ENCODE peak calls at places on chromosomes 7 and 10, in nine cellular contexts. T, B, J, W, U, D, O, A and S are unnamed samples.

GRCh38 chr10:76382381-76382851 is 951.0 kb downstream of the LRMDA start:
- DNase-seq in T (peak; percentile 58), B (no peak), J (no peak), W (peak; percentile 79), U (no peak), D (no peak), O (peak; percentile 6), A (no peak), S (peak; percentile 78)

GRCh38 chr7:91784469-91784868 is 96.0 kb downstream of the MTERF1 start:
- DNase-seq in T (peak; percentile 69), B (no peak), J (no peak), W (peak; percentile 49), U (no peak), D (peak; percentile 13), O (peak; percentile 69), A (no peak), S (peak; percentile 53)

GRCh38 chr7:47291461-47292051 is 290.4 kb downstream of the TNS3 start:
- DNase-seq in T (peak; percentile 98), B (peak; percentile 50), J (no peak), W (peak; percentile 96), U (no peak), D (no peak), O (peak; percentile 85), A (no peak), S (peak; percentile 92)

GRCh38 chr10:70575874-70576802 is 26.4 kb downstream of the PRF1 start:
- DNase-seq in T (peak; percentile 71), B (peak; percentile 76), J (no peak), W (peak; percentile 98), U (no peak), D (no peak), O (peak; percentile 83), A (peak; percentile 81), S (peak; percentile 76)

GRCh38 chr10:61987951-61988379 is 86.5 kb downstream of the ARID5B start:
- DNase-seq in T (no peak), B (no peak), J (no peak), W (no peak), U (no peak), D (no peak), O (no peak), A (no peak), S (peak; percentile 76)

GRCh38 chr10:118832242-118832651 is 77.5 kb upstream of the CACUL1 start:
- DNase-seq in T (peak; percentile 13), B (no peak), J (no peak), W (peak; percentile 85), U (no peak), D (peak; percentile 16), O (peak; percentile 64), A (no peak), S (peak; percentile 57)

GRCh38 chr10:31134303-31134928 is 102.8 kb upstream of the ZNF438 start:
- DNase-seq in T (peak; percentile 92), B (peak; percentile 43), J (no peak), W (peak; percentile 81), U (no peak), D (peak; percentile 53), O (peak; percentile 34), A (no peak), S (peak; percentile 94)

GRCh38 chr10:103277713-103278299 is 868 bp downstream of the INA start:
- DNase-seq in T (no peak), B (no peak), J (no peak), W (no peak), U (no peak), D (no peak), O (no peak), A (no peak), S (no peak)

GRCh38 chr10:114550756-114551290 is 107.3 kb downstream of the ABLIM1 start:
- DNase-seq in T (peak; percentile 21), B (no peak), J (no peak), W (peak; percentile 40), U (no peak), D (no peak), O (peak; percentile 83), A (no peak), S (peak; percentile 56)

GRCh38 chr7:113370910-113371309 is 252.6 kb upstream of the SMIM30 start:
- DNase-seq in T (peak; percentile 14), B (no peak), J (no peak), W (no peak), U (no peak), D (peak; percentile 35), O (no peak), A (no peak), S (no peak)

GRCh38 chr10:37109000-37109399 is 16.4 kb upstream of the ANKRD30A start:
- DNase-seq in T (no peak), B (no peak), J (no peak), W (no peak), U (no peak), D (no peak), O (no peak), A (no peak), S (no peak)

GRCh38 chr7:130912086-130912909 is 178.3 kb upstream of the KLF14 start:
- DNase-seq in T (peak; percentile 76), B (no peak), J (no peak), W (no peak), U (no peak), D (no peak), O (peak; percentile 61), A (no peak), S (peak; percentile 87)

GRCh38 chr7:41956276-41956675 is 253.4 kb upstream of the INHBA start:
- DNase-seq in T (no peak), B (no peak), J (no peak), W (no peak), U (no peak), D (no peak), O (peak; percentile 67), A (no peak), S (peak; percentile 69)

GRCh38 chr7:140084972-140085371 is 22.2 kb upstream of the PARP12 start:
- DNase-seq in T (no peak), B (no peak), J (no peak), W (peak; percentile 72), U (no peak), D (no peak), O (no peak), A (no peak), S (no peak)

GRCh38 chr7:101911800-101912705 is 94.6 kb downstream of the CUX1 start:
- DNase-seq in T (peak; percentile 90), B (no peak), J (no peak), W (peak; percentile 60), U (no peak), D (no peak), O (no peak), A (no peak), S (peak; percentile 100)

GRCh38 chr10:28089467-28089866 is 90.6 kb upstream of the ODAD2 start:
- DNase-seq in T (peak; percentile 92), B (no peak), J (no peak), W (no peak), U (no peak), D (no peak), O (no peak), A (no peak), S (peak; percentile 43)

GRCh38 chr10:119341236-119342016 is 134.1 kb downstream of the GRK5 start:
- DNase-seq in T (peak; percentile 85), B (peak; percentile 18), J (peak; percentile 6), W (peak; percentile 62), U (no peak), D (no peak), O (no peak), A (no peak), S (peak; percentile 86)

GRCh38 chr7:4058158-4058557 is 623.9 kb upstream of the FOXK1 start:
- DNase-seq in T (peak; percentile 12), B (no peak), J (no peak), W (no peak), U (no peak), D (no peak), O (no peak), A (no peak), S (no peak)

GRCh38 chr10:101047961-101048892 is 13.6 kb upstream of the KAZALD1 start:
- DNase-seq in T (no peak), B (no peak), J (no peak), W (no peak), U (no peak), D (no peak), O (no peak), A (no peak), S (no peak)

GRCh38 chr7:101924171-101924570 is 106.7 kb downstream of the CUX1 start:
- DNase-seq in T (peak; percentile 67), B (no peak), J (no peak), W (no peak), U (no peak), D (no peak), O (peak; percentile 10), A (no peak), S (peak; percentile 78)

GRCh38 chr7:96061844-96062243 is 260.1 kb downstream of the SLC25A13 start:
- DNase-seq in T (no peak), B (no peak), J (no peak), W (no peak), U (no peak), D (no peak), O (no peak), A (no peak), S (no peak)

GRCh38 chr7:148914208-148914777 is 30.2 kb upstream of the EZH2 start:
- DNase-seq in T (peak; percentile 85), B (peak; percentile 45), J (no peak), W (peak; percentile 90), U (no peak), D (no peak), O (no peak), A (no peak), S (peak; percentile 58)

GRCh38 chr10:92241158-92241500 is 49.7 kb downstream of the CPEB3 start:
- DNase-seq in T (peak; percentile 41), B (no peak), J (no peak), W (peak; percentile 44), U (no peak), D (no peak), O (no peak), A (no peak), S (no peak)

GRCh38 chr7:71488308-71488707 is 356.4 kb downstream of the GALNT17 start:
- DNase-seq in T (peak; percentile 23), B (no peak), J (no peak), W (no peak), U (no peak), D (no peak), O (no peak), A (no peak), S (peak; percentile 12)

GRCh38 chr7:23696916-23697441 is 13.0 kb upstream of the STK31 start:
- DNase-seq in T (peak; percentile 62), B (peak; percentile 84), J (no peak), W (peak; percentile 83), U (peak; percentile 31), D (peak; percentile 22), O (peak; percentile 89), A (peak; percentile 76), S (peak; percentile 72)

GRCh38 chr10:31657471-31657844 is 271.2 kb downstream of the ARHGAP12 start:
- DNase-seq in T (no peak), B (no peak), J (no peak), W (no peak), U (no peak), D (no peak), O (no peak), A (no peak), S (peak; percentile 21)

GRCh38 chr7:73900286-73900685 is 39.3 kb downstream of the TMEM270 start:
- DNase-seq in T (no peak), B (no peak), J (no peak), W (peak; percentile 50), U (no peak), D (no peak), O (no peak), A (no peak), S (no peak)

GRCh38 chr10:130242483-130242882 is 106.3 kb downstream of the GLRX3 start:
- DNase-seq in T (no peak), B (no peak), J (no peak), W (no peak), U (no peak), D (no peak), O (no peak), A (no peak), S (no peak)

GRCh38 chr7:143393267-143394041 is 12.3 kb downstream of the ZYX start:
- DNase-seq in T (peak; percentile 65), B (no peak), J (no peak), W (no peak), U (no peak), D (no peak), O (no peak), A (no peak), S (peak; percentile 54)